ENCODE peak calls at places on chromosomes 2 and 18, in ten cellular contexts. N is Caki2, Q is T-cell, D is sciatic nerve, I is NCI-H1417, O is psoas muscle, Y is GM13977, C is endothelial cell of umbilical vein, S is mesothelial cell of epicardium, G is NCI-H2081. V is an unnamed sample.

GRCh38 chr18:72468011-72468710 is 76.0 kb downstream of the CBLN2 start:
- DNase-seq in N (peak), Q (no peak), D (no peak), I (no peak), O (no peak), Y (no peak), C (no peak), S (no peak), G (no peak), V (no peak)

GRCh38 chr2:158894078-158894477 is 74.4 kb upstream of the TANC1 start:
- DNase-seq in N (no peak), Q (no peak), D (no peak), I (no peak), O (no peak), Y (no peak), C (no peak), S (no peak), G (no peak), V (no peak)

GRCh38 chr18:23593720-23594119 is 7.4 kb upstream of the NPC1 start:
- DNase-seq in N (peak), Q (no peak), D (no peak), I (no peak), O (no peak), Y (no peak), C (peak), S (no peak), G (no peak), V (no peak)

GRCh38 chr2:12213222-12213621 is 466.8 kb downstream of the LPIN1 start:
- DNase-seq in N (no peak), Q (no peak), D (no peak), I (no peak), O (no peak), Y (no peak), C (peak), S (no peak), G (no peak), V (no peak)

GRCh38 chr2:192011196-192011595 is 164.3 kb upstream of the CAVIN2 start:
- DNase-seq in N (no peak), Q (no peak), D (no peak), I (no peak), O (no peak), Y (no peak), C (peak), S (no peak), G (no peak), V (no peak)

GRCh38 chr2:187500585-187501359 is 52.7 kb upstream of the CALCRL start:
- DNase-seq in N (peak), Q (no peak), D (no peak), I (peak), O (no peak), Y (no peak), C (peak), S (no peak), G (no peak), V (no peak)

GRCh38 chr2:235587202-235587601 is 93.4 kb downstream of the AGAP1 start:
- DNase-seq in N (no peak), Q (no peak), D (no peak), I (no peak), O (no peak), Y (no peak), C (no peak), S (no peak), G (no peak), V (no peak)

GRCh38 chr2:226114436-226114835 is 685.2 kb downstream of the IRS1 start:
- DNase-seq in N (no peak), Q (no peak), D (no peak), I (no peak), O (no peak), Y (no peak), C (no peak), S (no peak), G (no peak), V (no peak)

GRCh38 chr18:28588884-28589549 is 412.1 kb upstream of the CDH2 start:
- DNase-seq in N (no peak), Q (no peak), D (no peak), I (no peak), O (no peak), Y (no peak), C (no peak), S (no peak), G (no peak), V (no peak)

GRCh38 chr2:212409560-212409959 is 129.0 kb downstream of the ERBB4 start:
- DNase-seq in N (no peak), Q (no peak), D (no peak), I (no peak), O (no peak), Y (no peak), C (no peak), S (no peak), G (no peak), V (no peak)

GRCh38 chr2:225668606-225669266 is 269.2 kb downstream of the NYAP2 start:
- DNase-seq in N (peak), Q (no peak), D (no peak), I (peak), O (no peak), Y (peak), C (peak), S (no peak), G (peak), V (peak)

GRCh38 chr2:217147751-217148318 is 288.0 kb upstream of the TNP1 start:
- DNase-seq in N (no peak), Q (no peak), D (no peak), I (no peak), O (no peak), Y (no peak), C (no peak), S (no peak), G (no peak), V (no peak)

GRCh38 chr18:62436636-62437519 is 85.9 kb upstream of the ZCCHC2 start:
- DNase-seq in N (no peak), Q (no peak), D (peak), I (no peak), O (peak), Y (no peak), C (peak), S (no peak), G (no peak), V (no peak)

GRCh38 chr2:139216435-139216834 is 436.2 kb upstream of the NXPH2 start:
- DNase-seq in N (no peak), Q (no peak), D (no peak), I (no peak), O (no peak), Y (no peak), C (no peak), S (no peak), G (no peak), V (no peak)

GRCh38 chr2:9204939-9205338 is 1.7 kb upstream of the ASAP2 start:
- DNase-seq in N (no peak), Q (no peak), D (no peak), I (no peak), O (no peak), Y (no peak), C (no peak), S (no peak), G (no peak), V (no peak)

GRCh38 chr18:78998350-78999055 is 18.9 kb downstream of the SALL3 start:
- DNase-seq in N (no peak), Q (no peak), D (no peak), I (no peak), O (no peak), Y (no peak), C (no peak), S (no peak), G (no peak), V (no peak)

GRCh38 chr2:215410932-215411285 is 25.0 kb downstream of the FN1 start:
- DNase-seq in N (peak), Q (no peak), D (no peak), I (no peak), O (no peak), Y (no peak), C (peak), S (no peak), G (no peak), V (no peak)

GRCh38 chr2:208062113-208062512 is 36.8 kb upstream of the PLEKHM3 start:
- DNase-seq in N (peak), Q (no peak), D (no peak), I (peak), O (no peak), Y (no peak), C (peak), S (no peak), G (peak), V (peak)

GRCh38 chr2:234603619-234604018 is 106.7 kb upstream of the ARL4C start:
- DNase-seq in N (no peak), Q (no peak), D (no peak), I (no peak), O (no peak), Y (no peak), C (no peak), S (no peak), G (no peak), V (no peak)

GRCh38 chr2:19488009-19488691 is 129.7 kb upstream of the OSR1 start:
- DNase-seq in N (peak), Q (no peak), D (no peak), I (no peak), O (no peak), Y (no peak), C (no peak), S (no peak), G (no peak), V (no peak)

GRCh38 chr18:4125246-4125938 is 329.7 kb downstream of the DLGAP1 start:
- DNase-seq in N (no peak), Q (no peak), D (no peak), I (no peak), O (peak), Y (no peak), C (no peak), S (no peak), G (no peak), V (no peak)

GRCh38 chr2:62478093-62478580 is 27.9 kb downstream of the TMEM17 start:
- DNase-seq in N (no peak), Q (no peak), D (no peak), I (no peak), O (no peak), Y (no peak), C (peak), S (no peak), G (no peak), V (no peak)

GRCh38 chr2:26691881-26692813 is at the start of gene KCNK3:
- DNase-seq in N (peak), Q (peak), D (no peak), I (peak), O (peak), Y (peak), C (peak), S (peak), G (peak), V (peak)

GRCh38 chr18:26215247-26215970 is 10.8 kb upstream of the TAF4B start:
- DNase-seq in N (no peak), Q (peak), D (no peak), I (no peak), O (no peak), Y (peak), C (no peak), S (no peak), G (no peak), V (peak)

GRCh38 chr2:208040199-208041171 is 15.2 kb upstream of the PLEKHM3 start:
- DNase-seq in N (peak), Q (peak), D (peak), I (peak), O (peak), Y (peak), C (peak), S (no peak), G (peak), V (peak)

GRCh38 chr18:36419913-36420531 is 122.5 kb downstream of the FHOD3 start:
- DNase-seq in N (peak), Q (no peak), D (no peak), I (no peak), O (no peak), Y (peak), C (no peak), S (no peak), G (no peak), V (no peak)

GRCh38 chr2:233063269-233063975 is 3.3 kb downstream of the INPP5D start:
- DNase-seq in N (no peak), Q (no peak), D (peak), I (no peak), O (no peak), Y (peak), C (no peak), S (no peak), G (no peak), V (no peak)

GRCh38 chr2:8116661-8117060 is 565.2 kb upstream of the ID2 start:
- DNase-seq in N (no peak), Q (no peak), D (no peak), I (no peak), O (no peak), Y (peak), C (no peak), S (no peak), G (no peak), V (no peak)